ENCODE peak calls at places on chromosome 4, in six cellular contexts. J is HTR-8/SVneo; H is activated T-cell treated with anti-CD3 and anti-CD28 coated beads, Interleukin-2, amount 50 U/mL, for 72 hours; K is activated CD4-positive, CD25-positive, alpha-beta regulatory T cell treated with anti-CD3 and anti-CD28 coated beads, Interleukin-2, amount 50 U/mL, for 72 hours; I is AG04450; L is amygdala. V is an unnamed sample.

GRCh38 chr4:62344915-62345314 is 1144.8 kb downstream of the ADGRL3 start:
- DNase-seq in I (no peak), J (no peak), H (no peak), L (no peak), K (no peak), V (no peak)

GRCh38 chr4:54498661-54499111 is 159.1 kb upstream of the KIT start:
- DNase-seq in L (no peak), K (no peak), H (no peak), J (peak; percentile 32), I (no peak), V (no peak)

GRCh38 chr4:114017120-114017917 is 37.9 kb upstream of the ARSJ start:
- DNase-seq in H (no peak), K (no peak), L (no peak), I (no peak), J (no peak), V (no peak)

GRCh38 chr4:30989508-30989907 is 269.3 kb downstream of the PCDH7 start:
- DNase-seq in J (no peak), L (no peak), I (no peak), K (no peak), H (no peak), V (no peak)

GRCh38 chr4:143292858-143293257 is 43.8 kb upstream of the GAB1 start:
- DNase-seq in K (no peak), L (no peak), H (no peak), J (no peak), I (no peak), V (no peak)

GRCh38 chr4:19329077-19329476 is 922.6 kb upstream of the SLIT2 start:
- DNase-seq in J (no peak), I (no peak), L (no peak), K (no peak), H (no peak), V (no peak)

GRCh38 chr4:155543126-155543765 is 123.4 kb upstream of the GUCY1A1 start:
- DNase-seq in H (no peak), K (no peak), L (no peak), J (no peak), I (no peak), V (no peak)

GRCh38 chr4:2913168-2913567 is 50.0 kb downstream of the NOP14 start:
- DNase-seq in K (no peak), H (no peak), L (no peak), J (no peak), I (no peak), V (no peak)

GRCh38 chr4:47839259-47839658 is 1.4 kb upstream of the CORIN start:
- DNase-seq in K (no peak), H (peak; percentile 69), I (no peak), J (no peak), L (no peak), V (no peak)

GRCh38 chr4:83644677-83645639 is 109.0 kb downstream of the GPAT3 start:
- DNase-seq in H (peak; percentile 48), J (peak; percentile 40), K (no peak), I (peak; percentile 48), L (no peak), V (no peak)

V was measured in cerebellar nuclear complex.